ENCODE peak calls at places on chromosomes 5 and 9, in nine cellular contexts. One of them, this sample, is unnamed.

GRCh38 chr5:1324301-1324700 is 20.6 kb downstream of the CLPTM1L start:
- DNase-seq in neural progenitor cell: no peak
- DNase-seq in GM20000: no peak
- DNase-seq in tibial nerve: no peak
- DNase-seq in fibroblast of lung: no peak
- DNase-seq in fibroblast of pulmonary artery: no peak
- DNase-seq in hepatocyte: no peak
- DNase-seq in fibroblast of the aortic adventitia: no peak
- DNase-seq in fibroblast of mammary gland: no peak
- DNase-seq in this sample: no peak

GRCh38 chr5:65762234-65762633 is 40.2 kb downstream of the NLN start:
- DNase-seq in hepatocyte: no peak
- DNase-seq in GM20000: no peak
- DNase-seq in neural progenitor cell: no peak
- DNase-seq in fibroblast of pulmonary artery: no peak
- DNase-seq in fibroblast of the aortic adventitia: no peak
- DNase-seq in fibroblast of mammary gland: no peak
- DNase-seq in tibial nerve: no peak
- DNase-seq in fibroblast of lung: no peak
- DNase-seq in this sample: no peak

GRCh38 chr5:173200356-173200755 is 34.6 kb downstream of the NKX2-5 start:
- DNase-seq in hepatocyte: no peak
- DNase-seq in fibroblast of mammary gland: no peak
- DNase-seq in GM20000: no peak
- DNase-seq in fibroblast of lung: no peak
- DNase-seq in fibroblast of the aortic adventitia: no peak
- DNase-seq in tibial nerve: no peak
- DNase-seq in fibroblast of pulmonary artery: no peak
- DNase-seq in neural progenitor cell: no peak
- DNase-seq in this sample: no peak

GRCh38 chr5:176868731-176869130 is 30.4 kb downstream of the HK3 start:
- DNase-seq in fibroblast of mammary gland: no peak
- DNase-seq in fibroblast of the aortic adventitia: no peak
- DNase-seq in neural progenitor cell: no peak
- DNase-seq in fibroblast of lung: no peak
- DNase-seq in hepatocyte: no peak
- DNase-seq in GM20000: no peak
- DNase-seq in tibial nerve: no peak
- DNase-seq in fibroblast of pulmonary artery: no peak
- DNase-seq in this sample: no peak

GRCh38 chr5:1068204-1068894 is 43.5 kb downstream of the SLC12A7 start:
- DNase-seq in GM20000: no peak
- DNase-seq in tibial nerve: no peak
- DNase-seq in fibroblast of pulmonary artery: no peak
- DNase-seq in fibroblast of lung: no peak
- DNase-seq in fibroblast of mammary gland: no peak
- DNase-seq in neural progenitor cell: no peak
- DNase-seq in hepatocyte: no peak
- DNase-seq in fibroblast of the aortic adventitia: no peak
- DNase-seq in this sample: no peak

GRCh38 chr9:96044401-96044800 is 168.9 kb downstream of the ERCC6L2 start:
- DNase-seq in fibroblast of lung: no peak
- DNase-seq in hepatocyte: no peak
- DNase-seq in tibial nerve: no peak
- DNase-seq in fibroblast of mammary gland: no peak
- DNase-seq in GM20000: no peak
- DNase-seq in fibroblast of the aortic adventitia: no peak
- DNase-seq in neural progenitor cell: no peak
- DNase-seq in fibroblast of pulmonary artery: no peak
- DNase-seq in this sample: no peak

GRCh38 chr5:68465133-68465532 is 249.6 kb downstream of the PIK3R1 start:
- DNase-seq in fibroblast of mammary gland: no peak
- DNase-seq in neural progenitor cell: no peak
- DNase-seq in hepatocyte: no peak
- DNase-seq in fibroblast of lung: no peak
- DNase-seq in tibial nerve: no peak
- DNase-seq in GM20000: no peak
- DNase-seq in fibroblast of the aortic adventitia: no peak
- DNase-seq in fibroblast of pulmonary artery: no peak
- DNase-seq in this sample: no peak

GRCh38 chr9:101477214-101477613 is 41.6 kb upstream of the ALDOB start:
- DNase-seq in fibroblast of mammary gland: no peak
- DNase-seq in fibroblast of pulmonary artery: no peak
- DNase-seq in neural progenitor cell: no peak
- DNase-seq in fibroblast of the aortic adventitia: no peak
- DNase-seq in hepatocyte: no peak
- DNase-seq in fibroblast of lung: no peak
- DNase-seq in tibial nerve: no peak
- DNase-seq in GM20000: no peak
- DNase-seq in this sample: no peak

GRCh38 chr5:169071-169727 is 22.1 kb upstream of the LRRC14B start:
- DNase-seq in fibroblast of lung: peak; percentile 84
- DNase-seq in fibroblast of pulmonary artery: peak; percentile 88
- DNase-seq in fibroblast of the aortic adventitia: peak; percentile 18
- DNase-seq in fibroblast of mammary gland: peak; percentile 91
- DNase-seq in hepatocyte: no peak
- DNase-seq in GM20000: no peak
- DNase-seq in neural progenitor cell: no peak
- DNase-seq in tibial nerve: peak; percentile 23
- DNase-seq in this sample: no peak

GRCh38 chr5:162274684-162275083 is 207.1 kb downstream of the GABRG2 start:
- DNase-seq in hepatocyte: no peak
- DNase-seq in GM20000: no peak
- DNase-seq in fibroblast of the aortic adventitia: no peak
- DNase-seq in neural progenitor cell: peak; percentile 71
- DNase-seq in fibroblast of mammary gland: no peak
- DNase-seq in fibroblast of lung: no peak
- DNase-seq in tibial nerve: no peak
- DNase-seq in fibroblast of pulmonary artery: no peak
- DNase-seq in this sample: no peak

GRCh38 chr5:160629007-160629402 is 207.3 kb downstream of the PTTG1 start:
- DNase-seq in GM20000: no peak
- DNase-seq in hepatocyte: no peak
- DNase-seq in fibroblast of the aortic adventitia: no peak
- DNase-seq in fibroblast of mammary gland: no peak
- DNase-seq in tibial nerve: no peak
- DNase-seq in fibroblast of pulmonary artery: no peak
- DNase-seq in neural progenitor cell: no peak
- DNase-seq in fibroblast of lung: no peak
- DNase-seq in this sample: no peak

GRCh38 chr5:44935262-44935661 is 126.5 kb downstream of the MRPS30 start:
- DNase-seq in tibial nerve: no peak
- DNase-seq in fibroblast of the aortic adventitia: no peak
- DNase-seq in GM20000: no peak
- DNase-seq in hepatocyte: no peak
- DNase-seq in fibroblast of lung: peak; percentile 6
- DNase-seq in neural progenitor cell: peak; percentile 75
- DNase-seq in fibroblast of pulmonary artery: no peak
- DNase-seq in fibroblast of mammary gland: no peak
- DNase-seq in this sample: no peak
- TF ChIP-seq CTCF in tibial nerve: no peak
- TF ChIP-seq CTCF in fibroblast of the aortic adventitia: no peak
- TF ChIP-seq CTCF in GM20000: no peak
- TF ChIP-seq CTCF in hepatocyte: no peak
- TF ChIP-seq CTCF in fibroblast of lung: no peak
- TF ChIP-seq CTCF in neural progenitor cell: peak; percentile 70
- TF ChIP-seq CTCF in fibroblast of pulmonary artery: no peak
- TF ChIP-seq CTCF in fibroblast of mammary gland: no peak
- TF ChIP-seq CTCF in this sample: peak; percentile 52

DNA sequence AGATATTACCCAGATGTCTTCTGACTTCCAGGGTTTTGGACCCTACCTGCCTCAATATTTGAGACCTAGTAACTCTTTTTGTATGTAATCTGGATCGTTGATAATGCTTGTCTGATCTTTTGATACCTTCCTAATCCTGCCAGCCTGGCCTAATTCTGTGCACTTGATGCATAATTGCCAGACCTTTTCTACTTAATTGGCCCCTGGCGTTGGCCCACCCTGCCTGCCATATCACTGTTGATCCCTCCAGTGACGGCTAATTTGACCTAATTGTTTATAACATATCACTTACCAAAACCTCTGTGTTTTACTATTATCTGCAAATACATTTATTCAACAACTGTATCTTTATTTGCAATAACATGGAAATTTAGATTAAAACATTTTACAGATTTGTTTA is 49.0 kb downstream of the SLC44A1 start:
- DNase-seq in fibroblast of mammary gland: no peak
- DNase-seq in hepatocyte: no peak
- DNase-seq in fibroblast of pulmonary artery: no peak
- DNase-seq in fibroblast of the aortic adventitia: no peak
- DNase-seq in GM20000: no peak
- DNase-seq in neural progenitor cell: no peak
- DNase-seq in fibroblast of lung: no peak
- DNase-seq in tibial nerve: no peak
- DNase-seq in this sample: no peak
- TF ChIP-seq CTCF in fibroblast of mammary gland: no peak
- TF ChIP-seq CTCF in hepatocyte: no peak
- TF ChIP-seq CTCF in fibroblast of pulmonary artery: no peak
- TF ChIP-seq CTCF in fibroblast of the aortic adventitia: no peak
- TF ChIP-seq CTCF in GM20000: no peak
- TF ChIP-seq CTCF in neural progenitor cell: no peak
- TF ChIP-seq CTCF in fibroblast of lung: no peak
- TF ChIP-seq CTCF in tibial nerve: no peak
- TF ChIP-seq CTCF in this sample: no peak

DNA sequence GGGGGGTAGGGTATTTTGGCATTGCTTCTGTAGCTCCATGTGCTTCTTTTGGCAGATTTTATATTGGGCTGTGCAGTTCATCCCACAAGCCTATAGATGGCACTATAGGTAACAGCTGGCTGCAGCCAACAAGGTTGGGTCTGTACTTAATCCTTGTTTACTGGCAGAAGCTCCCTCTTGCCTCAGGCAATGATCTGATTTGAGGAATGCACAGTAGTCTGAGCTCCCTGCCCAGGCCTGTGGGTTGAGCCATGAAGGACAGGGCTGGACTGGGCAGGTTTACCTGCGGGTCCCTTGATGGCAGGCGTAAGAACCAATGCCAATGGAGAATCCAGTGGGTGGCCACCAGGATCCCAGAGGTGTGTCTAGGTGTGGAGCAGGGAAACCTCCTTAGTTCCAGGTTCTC is 11.7 kb upstream of the OR1J2 start:
- DNase-seq in fibroblast of pulmonary artery: peak; percentile 64
- DNase-seq in neural progenitor cell: peak; percentile 24
- DNase-seq in fibroblast of lung: peak; percentile 37
- DNase-seq in hepatocyte: peak; percentile 4
- DNase-seq in fibroblast of mammary gland: peak; percentile 59
- DNase-seq in GM20000: peak; percentile 47
- DNase-seq in fibroblast of the aortic adventitia: peak; percentile 58
- DNase-seq in tibial nerve: no peak
- DNase-seq in this sample: peak; percentile 22
- TF ChIP-seq CTCF in fibroblast of pulmonary artery: peak; percentile 93
- TF ChIP-seq CTCF in neural progenitor cell: peak; percentile 64
- TF ChIP-seq CTCF in fibroblast of lung: peak; percentile 85
- TF ChIP-seq CTCF in hepatocyte: peak; percentile 28
- TF ChIP-seq CTCF in fibroblast of mammary gland: peak; percentile 85
- TF ChIP-seq CTCF in GM20000: peak; percentile 75
- TF ChIP-seq CTCF in fibroblast of the aortic adventitia: peak; percentile 88
- TF ChIP-seq CTCF in tibial nerve: peak; percentile 56
- TF ChIP-seq CTCF in this sample: peak; percentile 73

DNA sequence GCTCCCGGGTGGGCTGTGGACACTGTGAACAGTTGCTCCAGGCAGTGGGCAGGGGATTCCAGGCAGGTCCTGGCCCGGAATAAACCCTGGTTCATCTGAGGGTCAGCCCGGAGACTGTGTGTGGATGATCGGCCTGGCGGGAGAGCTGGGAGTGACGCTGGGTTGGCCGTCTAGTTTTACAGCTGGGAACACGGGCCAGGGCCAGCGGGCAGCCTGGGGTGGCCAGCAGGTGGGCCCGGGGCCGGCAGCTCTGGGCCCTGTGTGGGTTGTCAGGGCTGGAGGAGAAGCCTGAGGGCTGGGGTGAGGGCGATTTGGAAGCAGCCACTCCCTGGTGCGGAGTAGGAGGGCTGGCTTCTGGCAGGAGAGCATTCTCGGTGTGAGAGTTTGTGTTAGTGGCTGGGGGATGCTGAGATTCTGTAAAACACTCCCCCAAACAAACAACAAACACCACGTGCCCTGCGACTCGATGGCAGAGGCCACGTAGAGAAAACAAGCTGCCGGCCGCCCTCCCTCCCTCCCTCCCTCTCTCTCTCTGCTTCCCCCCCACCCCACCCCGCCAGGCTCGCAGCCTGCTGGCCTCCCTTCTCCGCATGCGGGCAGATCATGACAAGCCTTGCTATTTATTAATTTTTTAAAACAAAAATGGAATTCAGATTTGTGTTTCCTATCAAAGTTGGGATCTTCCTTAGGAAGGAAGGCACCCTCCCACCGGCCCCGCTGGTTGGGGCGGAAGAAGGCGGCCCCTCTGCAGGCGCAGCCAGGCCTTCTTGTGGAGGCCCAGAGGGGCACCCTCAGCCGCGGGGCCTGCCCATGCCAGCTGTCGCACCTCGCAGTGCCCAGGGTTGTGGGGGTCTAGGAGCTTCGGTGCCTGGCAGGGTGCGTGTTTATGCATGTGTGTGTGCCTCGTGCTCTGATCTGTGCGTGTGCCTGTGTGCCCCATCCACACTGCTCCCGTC is 49.5 kb downstream of the RXRA start:
- DNase-seq in fibroblast of the aortic adventitia: peak; percentile 41
- DNase-seq in neural progenitor cell: peak; percentile 42
- DNase-seq in fibroblast of lung: peak; percentile 43
- DNase-seq in GM20000: no peak
- DNase-seq in fibroblast of mammary gland: peak; percentile 22
- DNase-seq in fibroblast of pulmonary artery: peak; percentile 30
- DNase-seq in hepatocyte: no peak
- DNase-seq in tibial nerve: no peak
- DNase-seq in this sample: no peak
- TF ChIP-seq CTCF in fibroblast of the aortic adventitia: no peak
- TF ChIP-seq CTCF in neural progenitor cell: no peak
- TF ChIP-seq CTCF in fibroblast of lung: no peak
- TF ChIP-seq CTCF in GM20000: no peak
- TF ChIP-seq CTCF in fibroblast of mammary gland: no peak
- TF ChIP-seq CTCF in fibroblast of pulmonary artery: no peak
- TF ChIP-seq CTCF in hepatocyte: no peak
- TF ChIP-seq CTCF in tibial nerve: no peak
- TF ChIP-seq CTCF in this sample: no peak

GRCh38 chr9:120490888-120491595 is 88.9 kb downstream of the CDK5RAP2 start:
- DNase-seq in fibroblast of pulmonary artery: no peak
- DNase-seq in neural progenitor cell: no peak
- DNase-seq in hepatocyte: no peak
- DNase-seq in fibroblast of the aortic adventitia: no peak
- DNase-seq in fibroblast of lung: no peak
- DNase-seq in tibial nerve: no peak
- DNase-seq in GM20000: peak; percentile 54
- DNase-seq in fibroblast of mammary gland: peak; percentile 31
- DNase-seq in this sample: no peak
- TF ChIP-seq CTCF in fibroblast of pulmonary artery: no peak
- TF ChIP-seq CTCF in neural progenitor cell: no peak
- TF ChIP-seq CTCF in hepatocyte: no peak
- TF ChIP-seq CTCF in fibroblast of the aortic adventitia: no peak
- TF ChIP-seq CTCF in fibroblast of lung: no peak
- TF ChIP-seq CTCF in tibial nerve: no peak
- TF ChIP-seq CTCF in GM20000: no peak
- TF ChIP-seq CTCF in fibroblast of mammary gland: no peak
- TF ChIP-seq CTCF in this sample: no peak

GRCh38 chr5:9851458-9851857 is 221.3 kb upstream of the TAS2R1 start:
- DNase-seq in fibroblast of mammary gland: peak; percentile 84
- DNase-seq in GM20000: no peak
- DNase-seq in fibroblast of pulmonary artery: peak; percentile 69
- DNase-seq in hepatocyte: no peak
- DNase-seq in neural progenitor cell: peak; percentile 22
- DNase-seq in fibroblast of the aortic adventitia: peak; percentile 86
- DNase-seq in fibroblast of lung: peak; percentile 71
- DNase-seq in tibial nerve: no peak
- DNase-seq in this sample: peak; percentile 82
- TF ChIP-seq CTCF in fibroblast of mammary gland: peak; percentile 34
- TF ChIP-seq CTCF in GM20000: no peak
- TF ChIP-seq CTCF in fibroblast of pulmonary artery: peak; percentile 58
- TF ChIP-seq CTCF in hepatocyte: peak; percentile 15
- TF ChIP-seq CTCF in neural progenitor cell: peak; percentile 22
- TF ChIP-seq CTCF in fibroblast of the aortic adventitia: peak; percentile 49
- TF ChIP-seq CTCF in fibroblast of lung: peak; percentile 43
- TF ChIP-seq CTCF in tibial nerve: no peak
- TF ChIP-seq CTCF in this sample: peak; percentile 59